ENCODE peak calls at places on chromosomes 7 and 10, in nine cellular contexts. W, H, Q, U, D, C, P, O and T are unnamed samples.

GRCh38 chr10:79073784-79074432 is 5.1 kb downstream of the ZMIZ1 start:
- DNase-seq in D (peak; percentile 84), W (peak; percentile 73), P (no peak), U (peak; percentile 76), H (peak; percentile 59), O (no peak), Q (no peak), C (peak; percentile 87), T (no peak)

GRCh38 chr10:126375926-126376554 is 12.2 kb downstream of the ADAM12 start:
- DNase-seq in Q (no peak), O (no peak), D (no peak), C (no peak), U (peak; percentile 61), H (no peak), W (no peak), P (no peak), T (peak; percentile 72)

GRCh38 chr10:52283174-52283573 is 30.9 kb upstream of the DKK1 start:
- DNase-seq in O (no peak), P (no peak), W (no peak), U (peak; percentile 31), Q (no peak), C (no peak), D (no peak), H (no peak), T (no peak)

GRCh38 chr7:36082910-36083309 is 70.1 kb upstream of the EEPD1 start:
- DNase-seq in D (no peak), W (no peak), P (no peak), Q (no peak), U (no peak), C (no peak), H (no peak), O (no peak), T (no peak)

GRCh38 chr10:115772606-115773005 is 500.4 kb downstream of the GFRA1 start:
- DNase-seq in C (no peak), D (no peak), H (no peak), Q (no peak), W (no peak), O (no peak), U (peak; percentile 90), P (no peak), T (no peak)

GRCh38 chr10:125060851-125061556 is 99.4 kb downstream of the CTBP2 start:
- DNase-seq in W (peak; percentile 90), H (peak; percentile 84), U (peak; percentile 80), O (peak; percentile 82), C (peak; percentile 82), D (peak; percentile 89), P (peak; percentile 95), Q (peak; percentile 88), T (no peak)

GRCh38 chr7:138458576-138459234 is 1.4 kb upstream of the TRIM24 start:
- DNase-seq in Q (no peak), H (no peak), P (no peak), U (no peak), C (no peak), W (no peak), O (no peak), D (no peak), T (no peak)

GRCh38 chr7:36670585-36671431 is 53.5 kb downstream of the AOAH start:
- DNase-seq in O (peak; percentile 73), H (no peak), C (peak; percentile 68), Q (no peak), D (peak; percentile 79), U (peak; percentile 62), P (no peak), W (peak; percentile 56), T (no peak)

GRCh38 chr7:128913856-128914565 is 3.5 kb upstream of the KCP start:
- DNase-seq in C (no peak), O (no peak), U (no peak), D (no peak), H (no peak), W (no peak), P (no peak), Q (no peak), T (no peak)

GRCh38 chr10:114664127-114664526 is 6.1 kb upstream of the ABLIM1 start:
- DNase-seq in Q (no peak), W (no peak), D (no peak), P (no peak), H (no peak), C (no peak), U (no peak), O (no peak), T (no peak)

DNA sequence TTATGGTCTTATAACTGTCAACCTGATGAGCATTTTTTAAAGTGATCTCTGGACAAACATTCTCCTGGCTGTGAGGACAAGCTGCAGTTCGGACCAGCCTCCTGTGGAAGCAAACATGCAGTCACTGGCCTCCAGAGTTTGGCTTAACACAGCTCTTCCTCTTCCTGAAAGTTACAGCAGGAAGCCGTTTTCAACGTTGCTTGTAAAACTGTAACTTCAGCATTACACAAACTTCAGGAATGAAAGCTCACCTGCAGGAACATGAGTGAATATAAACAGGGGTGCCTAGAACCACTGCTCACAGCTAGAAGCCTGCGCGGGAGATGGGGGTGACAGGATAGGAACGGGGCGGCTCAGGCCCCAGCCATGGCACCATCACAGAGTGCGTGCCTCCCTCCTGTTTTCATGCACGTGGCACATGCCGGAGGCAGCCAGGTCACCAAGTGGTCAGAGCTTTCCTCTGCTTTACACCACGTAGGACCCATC is 292.9 kb upstream of the PITRM1 start:
- DNase-seq in C (peak; percentile 55), U (peak; percentile 15), W (no peak), P (no peak), Q (no peak), O (no peak), D (peak; percentile 59), H (no peak), T (no peak)
- H3K27ac ChIP-seq in C (peak overlapping the region; percentile 86), U (peak overlapping the region; percentile 5), W (peak overlapping the region; percentile 91), P (peak overlapping the region; percentile 83), Q (peak overlapping the region; percentile 95), O (peak overlapping the region; percentile 59), D (peak overlapping the region; percentile 91), H (no peak overlapping the region), T (peak overlapping the region; percentile 35)

GRCh38 chr7:44261239-44261638 is 60.5 kb downstream of the YKT6 start:
- DNase-seq in C (no peak), O (no peak), P (no peak), Q (no peak), D (no peak), H (no peak), U (no peak), W (no peak), T (no peak)
- TF ChIP-seq CTCF in C (no peak), O (no peak), P (no peak), Q (no peak), D (no peak), H (no peak), U (no peak), W (no peak), T (no peak)

GRCh38 chr10:71765176-71765906 is 8.0 kb downstream of the VSIR start:
- DNase-seq in P (no peak), H (peak; percentile 70), C (no peak), W (peak; percentile 76), O (no peak), D (no peak), U (peak; percentile 30), Q (peak; percentile 48), T (peak; percentile 82)
- H3K27ac ChIP-seq in P (peak overlapping the region; percentile 86), H (peak overlapping the region; percentile 31), C (no peak overlapping the region), W (peak overlapping the region; percentile 81), O (peak overlapping the region; percentile 80), D (peak overlapping the region; percentile 93), U (peak overlapping the region; percentile 63), Q (peak overlapping the region; percentile 94), T (peak overlapping the region; percentile 88)

GRCh38 chr10:84820121-84820520 is 491.7 kb downstream of the CCSER2 start:
- DNase-seq in O (no peak), H (no peak), P (no peak), D (no peak), U (no peak), C (no peak), W (no peak), Q (no peak), T (no peak)
- TF ChIP-seq CTCF in O (no peak), H (no peak), P (no peak), D (no peak), U (peak; percentile 8), C (no peak), W (no peak), Q (no peak), T (peak; percentile 30)

GRCh38 chr7:139893999-139894398 is 64.9 kb downstream of the TBXAS1 start:
- DNase-seq in H (no peak), Q (no peak), P (no peak), O (no peak), C (no peak), W (no peak), D (no peak), U (no peak), T (no peak)

GRCh38 chr7:139886206-139886605 is 57.1 kb downstream of the TBXAS1 start:
- DNase-seq in C (no peak), H (no peak), Q (no peak), P (no peak), U (no peak), O (no peak), W (no peak), D (no peak), T (no peak)

GRCh38 chr7:139886899-139887298 is 57.8 kb downstream of the TBXAS1 start:
- DNase-seq in H (no peak), U (no peak), W (no peak), C (no peak), P (no peak), Q (no peak), D (no peak), O (no peak), T (no peak)

GRCh38 chr7:139887895-139888518 is 58.9 kb downstream of the TBXAS1 start:
- DNase-seq in U (no peak), D (no peak), W (no peak), O (no peak), C (no peak), H (no peak), P (no peak), Q (no peak), T (no peak)

DNA sequence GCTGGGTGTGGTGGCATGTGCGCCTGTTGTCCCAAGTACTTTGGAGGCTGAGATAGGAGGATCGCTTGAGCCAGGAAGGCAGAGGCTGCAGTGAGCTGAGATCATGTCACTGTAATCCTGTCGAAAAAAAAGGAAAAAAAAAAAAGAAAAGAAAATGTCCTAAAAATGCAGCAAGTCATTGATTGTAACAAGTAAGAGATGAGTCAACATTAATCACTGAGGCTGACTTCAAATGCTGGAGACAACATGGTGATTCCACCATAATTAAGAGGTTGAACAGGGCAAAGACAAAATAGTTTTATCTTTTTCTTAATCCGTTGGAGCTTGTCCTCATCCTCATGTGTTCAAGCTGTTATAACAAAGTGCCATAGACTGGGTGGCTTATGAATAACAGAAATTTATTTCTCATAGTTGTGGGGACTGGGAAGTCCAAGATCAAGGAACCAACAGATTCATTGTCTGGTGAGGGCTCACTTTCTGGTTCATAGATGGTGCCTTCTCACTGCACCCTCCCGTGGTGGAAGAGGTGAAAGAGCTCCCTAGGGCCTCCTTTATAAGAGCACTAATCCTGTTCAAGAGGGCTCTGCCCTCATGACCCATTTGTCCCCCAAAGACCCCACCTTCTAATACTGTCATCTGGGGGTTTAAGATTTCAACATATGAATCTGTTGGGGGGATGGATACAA is 60.3 kb downstream of the TBXAS1 start:
- DNase-seq in W (no peak), O (no peak), U (peak; percentile 50), H (no peak), D (no peak), C (no peak), P (no peak), Q (no peak), T (no peak)
- H3K27ac ChIP-seq in W (no peak overlapping the region), O (no peak overlapping the region), U (no peak overlapping the region), H (no peak overlapping the region), D (no peak overlapping the region), C (no peak overlapping the region), P (no peak overlapping the region), Q (no peak overlapping the region), T (no peak overlapping the region)